ENCODE peak calls at places on chromosome X, in six cellular contexts. A, F, E, Z, V and X are unnamed samples.

GRCh38 chrX:130173190-130173895 is 1.6 kb downstream of the RAB33A start:
- DNase-seq in V (peak; percentile 83), F (peak; percentile 57), Z (no peak), E (peak; percentile 82), A (peak; percentile 84), X (peak; percentile 77)

GRCh38 chrX:120499301-120500097 is 30.4 kb upstream of the LAMP2 start:
- DNase-seq in A (peak; percentile 26), V (no peak), F (no peak), Z (no peak), E (peak; percentile 69), X (no peak)

GRCh38 chrX:18973527-18974192 is 10.3 kb downstream of the PHKA2 start:
- DNase-seq in E (no peak), Z (no peak), V (no peak), F (no peak), A (no peak), X (no peak)

GRCh38 chrX:10054396-10054795 is 87.2 kb downstream of the CLDN34 start:
- DNase-seq in A (no peak), F (no peak), E (no peak), V (no peak), Z (no peak), X (no peak)

GRCh38 chrX:39822133-39822748 is 275.5 kb downstream of the BCOR start:
- DNase-seq in F (no peak), V (no peak), A (no peak), E (no peak), Z (peak; percentile 69), X (no peak)

GRCh38 chrX:43706786-43707185 is 50.7 kb downstream of the MAOA start:
- DNase-seq in A (peak; percentile 46), E (peak; percentile 64), F (no peak), Z (no peak), V (no peak), X (no peak)

GRCh38 chrX:17559728-17560379 is 177.4 kb upstream of the SCML1 start:
- DNase-seq in F (no peak), A (peak; percentile 89), V (peak; percentile 66), E (peak; percentile 73), Z (no peak), X (no peak)

GRCh38 chrX:816411-816810 is 185.8 kb downstream of the SHOX start:
- DNase-seq in Z (peak; percentile 10), F (no peak), V (no peak), E (no peak), A (no peak), X (no peak)

GRCh38 chrX:9227276-9227675 is 193.3 kb upstream of the FAM9B start:
- DNase-seq in V (no peak), F (no peak), A (no peak), E (no peak), Z (no peak), X (no peak)

GRCh38 chrX:69556094-69557011 is 52.2 kb downstream of the NALF2 start:
- DNase-seq in F (peak; percentile 3), Z (peak; percentile 85), V (no peak), E (peak; percentile 87), A (peak; percentile 88), X (no peak)

GRCh38 chrX:10833299-10834169 is 213.1 kb upstream of the MID1 start:
- DNase-seq in V (peak; percentile 60), E (peak; percentile 34), Z (peak; percentile 71), A (peak; percentile 51), F (no peak), X (no peak)